ENCODE peak calls at places on chromosomes 1 and 21, in ten cellular contexts. Q, T, P, R, U, Z, W, D, Y and J are unnamed samples.

GRCh38 chr1:165397945-165398344 is 41.4 kb upstream of the LMX1A start:
- DNase-seq in D (no peak), T (no peak), U (no peak), P (no peak), Y (no peak), R (no peak), W (no peak), Z (no peak), Q (no peak), J (no peak)

GRCh38 chr1:21396516-21396915 is 43.4 kb upstream of the NBPF3 start:
- DNase-seq in P (peak), Z (no peak), Y (no peak), D (no peak), U (no peak), R (no peak), W (no peak), Q (no peak), T (no peak), J (no peak)

GRCh38 chr1:88404582-88404981 is 279.5 kb upstream of the PKN2 start:
- DNase-seq in Y (no peak), P (no peak), R (no peak), Q (no peak), Z (no peak), T (no peak), U (no peak), W (no peak), D (no peak), J (no peak)

GRCh38 chr1:55131801-55132200 is 83.4 kb downstream of the USP24 start:
- DNase-seq in Y (no peak), Z (no peak), R (no peak), Q (no peak), P (no peak), W (no peak), U (no peak), D (no peak), T (no peak), J (no peak)

GRCh38 chr1:234841710-234842231 is 231.8 kb upstream of the IRF2BP2 start:
- DNase-seq in R (no peak), D (no peak), Y (no peak), W (peak), P (peak), Q (no peak), U (no peak), T (no peak), Z (no peak), J (no peak)

GRCh38 chr1:26733982-26734381 is 38.2 kb downstream of the ARID1A start:
- DNase-seq in U (no peak), Y (no peak), T (no peak), W (no peak), Z (no peak), P (no peak), Q (no peak), D (no peak), R (no peak), J (no peak)

GRCh38 chr1:81998165-81998564 is 197.4 kb downstream of the ADGRL2 start:
- DNase-seq in Z (no peak), Y (no peak), R (no peak), T (no peak), Q (no peak), W (no peak), D (no peak), U (no peak), P (no peak), J (no peak)

GRCh38 chr1:156167536-156167935 is 14.2 kb downstream of the SEMA4A start:
- DNase-seq in D (no peak), Q (no peak), Y (no peak), R (no peak), P (no peak), U (no peak), T (no peak), Z (no peak), W (no peak), J (no peak)

GRCh38 chr1:3453203-3453761 is 1.2 kb upstream of the ARHGEF16 start:
- DNase-seq in Q (peak), D (no peak), Y (peak), Z (peak), W (peak), P (peak), T (peak), U (peak), R (peak), J (no peak)

GRCh38 chr1:42152907-42153597 is at the start of gene GUCA2B:
- DNase-seq in D (no peak), T (no peak), R (no peak), Z (no peak), W (no peak), U (no peak), P (no peak), Y (no peak), Q (no peak), J (no peak)

GRCh38 chr1:108565081-108565480 is 5.2 kb downstream of the EEIG2 start:
- DNase-seq in Y (no peak), Z (no peak), Q (no peak), U (no peak), W (no peak), D (no peak), T (no peak), R (no peak), P (no peak), J (no peak)

GRCh38 chr1:43893020-43893419 is 40.6 kb upstream of the ARTN start:
- DNase-seq in W (no peak), U (no peak), P (no peak), D (no peak), Y (no peak), R (no peak), T (no peak), Z (no peak), Q (no peak), J (no peak)

GRCh38 chr1:23403038-23403336 is 21.6 kb downstream of the TCEA3 start:
- DNase-seq in Y (no peak), Q (no peak), W (no peak), R (no peak), Z (peak), D (no peak), U (no peak), T (no peak), P (no peak), J (no peak)

GRCh38 chr1:228372183-228373003 is 34.2 kb downstream of the TRIM11 start:
- DNase-seq in Q (no peak), U (no peak), Y (no peak), D (no peak), T (no peak), P (no peak), R (peak), W (no peak), Z (no peak), J (no peak)

GRCh38 chr1:246001142-246001812 is 505.8 kb downstream of the SMYD3 start:
- DNase-seq in Y (no peak), Z (no peak), D (no peak), P (no peak), T (no peak), W (no peak), U (no peak), Q (no peak), R (no peak), J (no peak)

GRCh38 chr1:16014509-16015482 is 3.0 kb downstream of the HSPB7 start:
- DNase-seq in T (no peak), W (no peak), R (no peak), Q (no peak), Z (no peak), D (no peak), U (no peak), Y (no peak), P (no peak), J (no peak)

GRCh38 chr1:179340915-179341314 is 24.9 kb upstream of the AXDND1 start:
- DNase-seq in U (no peak), Q (no peak), Y (no peak), R (no peak), T (no peak), Z (no peak), D (no peak), P (no peak), W (no peak), J (no peak)

GRCh38 chr1:241837901-241838300 is 10.1 kb upstream of the EXO1 start:
- DNase-seq in P (no peak), T (no peak), D (no peak), U (no peak), W (no peak), R (no peak), Y (no peak), Z (no peak), Q (no peak), J (no peak)

GRCh38 chr1:165257969-165258459 is 98.5 kb downstream of the LMX1A start:
- DNase-seq in T (peak), W (peak), Q (no peak), D (no peak), U (no peak), P (no peak), R (peak), Y (peak), Z (peak), J (no peak)

GRCh38 chr1:162625624-162626023 is 6.6 kb upstream of the DDR2 start:
- DNase-seq in D (no peak), Z (no peak), T (no peak), U (no peak), R (no peak), Y (no peak), W (no peak), Q (no peak), P (no peak), J (no peak)

GRCh38 chr1:211257831-211258225 is 1.3 kb upstream of the RCOR3 start:
- DNase-seq in D (no peak), T (no peak), P (no peak), Z (no peak), Q (no peak), Y (no peak), U (no peak), R (no peak), W (no peak), J (no peak)

GRCh38 chr21:44899768-44900558 is 20.7 kb downstream of the ITGB2 start:
- DNase-seq in U (peak), T (no peak), R (no peak), D (no peak), W (no peak), P (no peak), Q (no peak), Z (no peak), Y (no peak), J (no peak)

GRCh38 chr1:4053774-4054173 is 153.7 kb upstream of the C1orf174 start:
- DNase-seq in R (no peak), Y (no peak), U (no peak), T (no peak), Q (no peak), W (no peak), P (no peak), D (no peak), Z (no peak), J (peak)